ENCODE peak calls at places on chromosomes 5 and 9, in seven cellular contexts. T is HCT116, N is HepG2, M is K562, J is H1, U is SK-N-SH, I is GM12878. X is an unnamed sample.

GRCh38 chr5:53397845-53398244 is 82.6 kb upstream of the FST start:
- DNase-seq in T (peak; percentile 18), N (no peak), M (no peak), J (no peak), U (no peak), I (no peak), X (no peak)

GRCh38 chr5:4941957-4942830 is 197.9 kb upstream of the ADAMTS16 start:
- DNase-seq in T (no peak), N (no peak), M (peak; percentile 76), J (peak; percentile 90), U (peak; percentile 87), I (no peak), X (no peak)

GRCh38 chr5:175672976-175673648 is 15.2 kb downstream of the HRH2 start:
- DNase-seq in T (no peak), N (no peak), M (no peak), J (no peak), U (no peak), I (no peak), X (no peak)

GRCh38 chr9:36820392-36820861 is 213.6 kb downstream of the PAX5 start:
- DNase-seq in T (no peak), N (no peak), M (no peak), J (no peak), U (no peak), I (no peak), X (no peak)

GRCh38 chr5:93677344-93678021 is 63.9 kb downstream of the POU5F2 start:
- DNase-seq in T (peak; percentile 42), N (peak; percentile 82), M (no peak), J (no peak), U (peak; percentile 41), I (no peak), X (no peak)

GRCh38 chr5:17182494-17182893 is 34.9 kb upstream of the BASP1 start:
- DNase-seq in T (no peak), N (no peak), M (no peak), J (no peak), U (no peak), I (no peak), X (no peak)

GRCh38 chr5:163385276-163385675 is 52.1 kb upstream of the CCNG1 start:
- DNase-seq in T (no peak), N (no peak), M (no peak), J (no peak), U (no peak), I (no peak), X (no peak)

GRCh38 chr5:142166754-142167153 is 58.2 kb downstream of the NDFIP1 start:
- DNase-seq in T (no peak), N (no peak), M (no peak), J (no peak), U (no peak), I (no peak), X (no peak)

GRCh38 chr5:35360671-35361070 is 130.4 kb upstream of the PRLR start:
- DNase-seq in T (no peak), N (no peak), M (no peak), J (no peak), U (no peak), I (no peak), X (no peak)

GRCh38 chr9:98204692-98205091 is 12.3 kb upstream of the CORO2A start:
- DNase-seq in T (no peak), N (peak; percentile 58), M (no peak), J (no peak), U (no peak), I (no peak), X (no peak)

GRCh38 chr5:171175746-171176145 is 133.3 kb upstream of the TLX3 start:
- DNase-seq in T (no peak), N (no peak), M (no peak), J (no peak), U (no peak), I (no peak), X (no peak)

GRCh38 chr5:80254767-80255424 is 952 bp downstream of the SERINC5 start:
- DNase-seq in T (no peak), N (no peak), M (no peak), J (no peak), U (peak; percentile 42), I (no peak), X (peak; percentile 35)

GRCh38 chr9:136426787-136427186 is 12.9 kb downstream of the INPP5E start:
- DNase-seq in T (no peak), N (no peak), M (no peak), J (no peak), U (no peak), I (no peak), X (no peak)

GRCh38 chr9:98906273-98907040 is 37.2 kb upstream of the COL15A1 start:
- DNase-seq in T (no peak), N (no peak), M (peak; percentile 67), J (peak; percentile 29), U (no peak), I (no peak), X (no peak)

GRCh38 chr9:13979941-13980318 is 334.0 kb downstream of the NFIB start:
- DNase-seq in T (no peak), N (no peak), M (no peak), J (no peak), U (no peak), I (no peak), X (no peak)

GRCh38 chr5:141654298-141654697 is 3.1 kb upstream of the FCHSD1 start:
- DNase-seq in T (no peak), N (no peak), M (no peak), J (no peak), U (no peak), I (no peak), X (no peak)

GRCh38 chr9:134189167-134189474 is 24.8 kb upstream of the RNU6ATAC start:
- DNase-seq in T (no peak), N (no peak), M (no peak), J (no peak), U (peak; percentile 36), I (no peak), X (no peak)

GRCh38 chr5:110007101-110007500 is 317.4 kb downstream of the MAN2A1 start:
- DNase-seq in T (no peak), N (no peak), M (no peak), J (no peak), U (no peak), I (no peak), X (no peak)

GRCh38 chr5:120463991-120464626 is at the start of gene PRR16:
- DNase-seq in T (no peak), N (no peak), M (peak; percentile 56), J (peak; percentile 75), U (peak; percentile 90), I (no peak), X (peak; percentile 56)

GRCh38 chr5:54449923-54450322 is 5.6 kb upstream of the HSPB3 start:
- DNase-seq in T (no peak), N (no peak), M (no peak), J (no peak), U (no peak), I (no peak), X (no peak)

GRCh38 chr5:141084487-141084989 is 9.9 kb upstream of the PCDHB2 start:
- DNase-seq in T (no peak), N (peak; percentile 72), M (peak; percentile 13), J (peak; percentile 66), U (peak; percentile 77), I (no peak), X (peak; percentile 44)

GRCh38 chr9:3475300-3476020 is 50.3 kb downstream of the RFX3 start:
- DNase-seq in T (no peak), N (peak; percentile 27), M (no peak), J (no peak), U (no peak), I (peak; percentile 78), X (no peak)

GRCh38 chr9:8751531-8751930 is 952.0 kb upstream of the DMAC1 start:
- DNase-seq in T (no peak), N (no peak), M (no peak), J (no peak), U (no peak), I (no peak), X (no peak)

DNA sequence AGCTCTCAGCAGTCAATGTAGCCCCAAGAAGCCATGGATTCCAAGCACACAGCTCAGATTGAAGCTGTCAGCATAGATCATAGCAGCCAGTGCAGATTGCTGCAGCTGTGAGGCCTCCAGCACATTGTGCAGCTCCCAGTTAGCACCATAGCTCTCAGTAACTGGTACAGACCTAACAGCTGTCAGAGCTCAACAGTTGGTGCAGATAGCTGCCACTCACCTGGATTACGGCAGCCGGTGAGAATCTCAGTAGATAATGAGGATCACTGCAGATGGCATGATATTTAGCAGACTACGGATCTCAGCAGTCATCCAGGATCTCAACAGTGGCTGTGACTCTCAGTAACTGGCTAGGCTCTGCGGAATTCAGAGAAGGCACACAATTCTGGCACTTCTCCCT is 500.4 kb downstream of the TUSC1 start:
- DNase-seq in T (no peak), N (no peak), M (no peak), J (no peak), U (no peak), I (no peak), X (no peak)
- TF ChIP-seq JUND in T (no peak), N (no peak), M (no peak), J (no peak), U (no peak), I (no peak), X (no peak)

GRCh38 chr5:143662020-143662419 is 149.9 kb upstream of the HMHB1 start:
- DNase-seq in T (no peak), N (no peak), M (no peak), J (no peak), U (no peak), I (no peak), X (no peak)

GRCh38 chr5:143653256-143653655 is 158.7 kb upstream of the HMHB1 start:
- DNase-seq in T (no peak), N (no peak), M (no peak), J (no peak), U (no peak), I (peak; percentile 19), X (no peak)

GRCh38 chr5:143659614-143660238 is 152.2 kb upstream of the HMHB1 start:
- DNase-seq in T (no peak), N (peak; percentile 71), M (no peak), J (no peak), U (no peak), I (no peak), X (peak; percentile 52)

GRCh38 chr5:143653766-143654282 is 158.1 kb upstream of the HMHB1 start:
- DNase-seq in T (no peak), N (no peak), M (no peak), J (no peak), U (no peak), I (no peak), X (no peak)

GRCh38 chr5:143657814-143658395 is 154.1 kb upstream of the HMHB1 start:
- DNase-seq in T (no peak), N (peak; percentile 50), M (no peak), J (no peak), U (no peak), I (no peak), X (no peak)
- TF ChIP-seq JUND in T (no peak), N (no peak), M (no peak), J (no peak), U (no peak), I (no peak), X (no peak)

DNA sequence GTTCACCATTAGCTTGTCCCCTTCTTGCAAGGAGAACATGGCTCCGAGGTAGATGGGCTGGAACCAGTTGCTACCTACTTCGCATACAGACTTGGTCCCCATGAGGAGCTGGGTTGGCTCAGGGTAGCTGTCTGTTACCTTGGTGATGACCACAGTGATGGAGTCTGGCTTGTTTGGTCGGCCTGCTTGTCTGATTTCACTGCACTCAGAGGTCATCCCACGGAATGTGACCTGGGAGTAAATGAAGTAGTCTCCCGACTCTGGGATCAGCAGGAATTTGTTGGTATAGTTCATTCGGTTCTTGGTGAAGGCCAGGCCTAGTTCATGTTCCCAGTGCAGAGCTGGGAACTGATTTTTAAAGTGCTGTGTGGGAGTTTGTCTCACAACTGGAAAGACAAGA is 15.3 kb downstream of the TNFSF15 start:
- DNase-seq in T (no peak), N (peak; percentile 2), M (no peak), J (no peak), U (no peak), I (no peak), X (no peak)
- TF ChIP-seq JUND in T (no peak), N (no peak), M (no peak), J (no peak), U (no peak), I (no peak), X (no peak)

GRCh38 chr5:36688722-36689121 is 82.3 kb downstream of the SLC1A3 start:
- DNase-seq in T (peak; percentile 29), N (peak; percentile 29), M (peak; percentile 28), J (no peak), U (no peak), I (no peak), X (peak; percentile 35)
- TF ChIP-seq JUND in T (no peak), N (no peak), M (no peak), J (no peak), U (no peak), I (no peak), X (no peak)

X was measured in T47D.